ENCODE peak calls at places on chromosomes 12 and 14, in seven cellular contexts. N is GM23248, W is tibial artery, M is MM.1S, X is A549, S is stomach, R is ovary. D is an unnamed sample.

GRCh38 chr14:76763362-76764041 is 2.2 kb downstream of the VASH1 start:
- DNase-seq in N (peak; percentile 36), X (no peak), R (no peak), M (no peak), W (peak; percentile 7), S (no peak), D (no peak)

GRCh38 chr14:50677527-50678063 is 9.5 kb upstream of the SAV1 start:
- DNase-seq in N (peak; percentile 75), R (no peak), X (peak; percentile 14), W (no peak), M (no peak), S (no peak), D (no peak)

GRCh38 chr12:42482086-42482819 is 107.3 kb downstream of the PRICKLE1 start:
- DNase-seq in X (peak; percentile 5), R (peak; percentile 50), M (no peak), N (peak; percentile 56), W (no peak), S (peak; percentile 72), D (peak; percentile 88)

GRCh38 chr12:29565727-29566126 is 68.2 kb upstream of the OVCH1 start:
- DNase-seq in X (no peak), S (no peak), W (no peak), N (no peak), R (no peak), M (no peak), D (no peak)

GRCh38 chr14:52808101-52808500 is 16.7 kb upstream of the GNPNAT1 start:
- DNase-seq in N (no peak), W (no peak), M (no peak), X (no peak), R (no peak), S (no peak), D (no peak)

GRCh38 chr12:29782821-29783772 is 645 bp downstream of the TMTC1 start:
- DNase-seq in W (peak; percentile 79), S (peak; percentile 28), M (peak; percentile 49), X (no peak), R (peak; percentile 48), N (peak; percentile 81), D (peak; percentile 76)

GRCh38 chr12:91785655-91786489 is 359.8 kb downstream of the BTG1 start:
- DNase-seq in R (no peak), W (no peak), S (no peak), M (no peak), N (no peak), X (no peak), D (no peak)

GRCh38 chr14:92922155-92922735 is 705 bp upstream of the CHGA start:
- DNase-seq in S (no peak), M (no peak), R (no peak), W (no peak), X (peak; percentile 21), N (no peak), D (no peak)

GRCh38 chr14:105107351-105107750 is 42.1 kb upstream of the GPR132 start:
- DNase-seq in S (no peak), R (no peak), X (no peak), M (no peak), W (peak; percentile 12), N (no peak), D (no peak)

GRCh38 chr14:89279649-89280232 is 137.3 kb downstream of the FOXN3 start:
- DNase-seq in X (no peak), N (no peak), W (peak; percentile 9), R (no peak), S (no peak), M (no peak), D (no peak)

GRCh38 chr14:24381363-24382102 is 13.5 kb downstream of the NFATC4 start:
- DNase-seq in N (no peak), M (no peak), R (no peak), S (peak; percentile 8), W (no peak), X (no peak), D (no peak)

GRCh38 chr12:25623816-25624215 is 70.7 kb upstream of the LMNTD1 start:
- DNase-seq in W (no peak), N (peak; percentile 18), X (no peak), S (no peak), R (no peak), M (no peak), D (no peak)

GRCh38 chr12:116639765-116640164 is 80.6 kb downstream of the MAP1LC3B2 start:
- DNase-seq in S (no peak), N (no peak), X (no peak), M (no peak), R (no peak), W (no peak), D (no peak)

GRCh38 chr14:64324461-64325255 is 30.5 kb upstream of the ESR2 start:
- DNase-seq in N (peak; percentile 43), S (no peak), W (no peak), X (no peak), M (no peak), R (no peak), D (no peak)

GRCh38 chr14:95871531-95871930 is 5.1 kb upstream of the TUNAR start:
- DNase-seq in S (no peak), R (no peak), M (no peak), X (no peak), N (no peak), W (no peak), D (no peak)

GRCh38 chr12:94706250-94706661 is 55.9 kb upstream of the TMCC3 start:
- DNase-seq in W (no peak), N (no peak), R (no peak), M (no peak), S (no peak), X (no peak), D (no peak)

GRCh38 chr12:64521838-64522237 is 69.9 kb downstream of the TBK1 start:
- DNase-seq in R (no peak), S (no peak), X (no peak), W (no peak), M (no peak), N (peak; percentile 10), D (no peak)

GRCh38 chr12:67698711-67699603 is 50.4 kb downstream of the DYRK2 start:
- DNase-seq in R (no peak), M (peak; percentile 94), X (no peak), S (no peak), W (no peak), N (peak; percentile 90), D (no peak)

GRCh38 chr14:54652188-54652889 is 85.4 kb downstream of the SAMD4A start:
- DNase-seq in M (no peak), N (peak; percentile 99), W (peak; percentile 93), S (peak; percentile 74), X (peak; percentile 94), R (peak; percentile 74), D (peak; percentile 87)

GRCh38 chr12:27970391-27970980 is 2.0 kb downstream of the PTHLH start:
- DNase-seq in X (peak; percentile 50), S (no peak), N (peak; percentile 78), R (no peak), M (no peak), W (no peak), D (peak; percentile 52)

GRCh38 chr14:104749958-104750529 is 2.9 kb upstream of the SIVA1 start:
- DNase-seq in S (no peak), N (peak; percentile 81), R (no peak), X (no peak), W (no peak), M (no peak), D (peak; percentile 53)

GRCh38 chr14:98548071-98548686 is 723.8 kb downstream of the BCL11B start:
- DNase-seq in X (no peak), R (no peak), N (no peak), W (no peak), S (no peak), M (no peak), D (no peak)

GRCh38 chr14:83004456-83005006 is 1470.9 kb upstream of the SEL1L start:
- DNase-seq in X (no peak), R (no peak), S (no peak), M (no peak), N (no peak), W (no peak), D (no peak)

GRCh38 chr14:98773814-98774213 is 498.2 kb downstream of the BCL11B start:
- DNase-seq in R (no peak), N (no peak), S (no peak), X (no peak), W (no peak), M (no peak), D (no peak)

GRCh38 chr12:13209279-13210021 is 12.9 kb downstream of the EMP1 start:
- DNase-seq in S (no peak), W (no peak), X (no peak), R (no peak), N (peak; percentile 65), M (no peak), D (no peak)

GRCh38 chr12:13210022-13210539 is 13.6 kb downstream of the EMP1 start:
- DNase-seq in N (peak; percentile 26), X (no peak), S (no peak), M (no peak), R (no peak), W (no peak), D (no peak)

GRCh38 chr12:13210543-13211190 is 14.1 kb downstream of the EMP1 start:
- DNase-seq in W (no peak), R (no peak), X (no peak), N (peak; percentile 69), S (no peak), M (no peak), D (no peak)

GRCh38 chr12:13206560-13206897 is 10.0 kb downstream of the EMP1 start:
- DNase-seq in N (no peak), X (no peak), R (no peak), S (no peak), M (no peak), W (no peak), D (no peak)

GRCh38 chr12:13208533-13209278 is 12.2 kb downstream of the EMP1 start:
- DNase-seq in R (no peak), X (peak; percentile 67), W (no peak), S (no peak), N (peak; percentile 64), M (peak; percentile 56), D (no peak)
- H3K27ac ChIP-seq in R (no peak overlapping the region), X (peak overlapping the region; percentile 76), W (peak overlapping the region; percentile 16), S (no peak overlapping the region), N (peak overlapping the region; percentile 100), M (no peak overlapping the region), D (no peak overlapping the region)

GRCh38 chr14:36664322-36665193 is 2.9 kb downstream of the PAX9 start:
- DNase-seq in W (no peak), M (no peak), S (no peak), N (no peak), R (no peak), X (no peak), D (no peak)
- H3K4me3 ChIP-seq in W (peak overlapping the region; percentile 57), M (no peak overlapping the region), S (peak overlapping the region; percentile 52), N (no peak overlapping the region), R (no peak overlapping the region), X (no peak overlapping the region), D (peak overlapping the region; percentile 1)

GRCh38 chr14:90381011-90381790 is 15.6 kb upstream of the CALM1 start:
- DNase-seq in S (peak; percentile 34), M (no peak), N (peak; percentile 55), W (peak; percentile 81), X (no peak), R (peak; percentile 22), D (peak; percentile 67)
- H3K27ac ChIP-seq in S (peak overlapping the region; percentile 71), M (no peak overlapping the region), N (peak overlapping the region; percentile 99), W (peak overlapping the region; percentile 100), X (no peak overlapping the region), R (peak overlapping the region; percentile 95), D (peak overlapping the region; percentile 25)

DNA sequence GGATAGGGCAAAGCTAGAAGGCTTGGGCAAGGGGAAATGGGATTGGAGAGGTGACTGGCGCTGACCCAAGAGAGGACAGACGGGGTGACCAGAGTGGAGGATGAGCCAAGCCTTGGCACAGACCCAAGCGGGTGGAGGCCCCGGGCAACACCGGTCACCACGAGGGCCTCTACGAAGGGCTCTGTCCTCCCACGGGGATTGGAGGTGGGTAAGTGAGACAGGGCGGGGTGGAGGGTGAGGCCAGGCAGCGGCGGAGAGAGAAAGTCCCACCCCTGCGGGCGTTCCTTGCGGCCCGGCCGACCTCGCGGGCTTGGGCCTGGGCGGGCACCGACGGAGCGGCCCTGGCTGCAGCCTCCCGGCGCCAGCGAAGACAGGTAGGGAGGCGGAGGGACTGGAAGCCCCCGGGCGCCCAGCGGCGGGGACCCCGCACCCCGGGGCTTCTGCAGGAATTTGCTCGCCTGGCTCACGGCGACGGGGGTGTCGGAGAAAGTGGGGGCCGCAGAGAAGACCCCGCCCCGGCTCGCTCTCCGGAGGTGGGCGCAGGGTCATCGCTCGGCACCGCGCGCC is at the start of gene PAPLN:
- DNase-seq in R (peak; percentile 52), X (peak; percentile 68), N (peak; percentile 43), M (no peak), W (no peak), S (no peak), D (peak; percentile 81)
- H3K4me3 ChIP-seq in R (peak within 1 kb of the TSS; percentile 49), X (peak within 1 kb of the TSS; percentile 75), N (peak within 1 kb of the TSS; percentile 57), M (no peak within 1 kb of the TSS), W (peak within 1 kb of the TSS; percentile 55), S (peak within 1 kb of the TSS; percentile 72), D (peak within 1 kb of the TSS; percentile 63)